ENCODE peak calls at places on chromosomes 13 and 19, in four cellular contexts. I is WTC11, M is HepG2, V is GM12878. B is an unnamed sample.

GRCh38 chr19:590396-590745 is 690 bp downstream of the HCN2 start:
- DNase-seq in I (no peak), M (no peak), V (no peak), B (no peak)

GRCh38 chr13:26425439-26426358 is 131.8 kb upstream of the WASF3 start:
- DNase-seq in I (no peak), M (peak), V (no peak), B (no peak)

GRCh38 chr13:51879133-51879532 is 17.4 kb downstream of the CCDC70 start:
- DNase-seq in V (no peak), M (no peak), I (no peak), B (no peak)

GRCh38 chr13:40389081-40389641 is 277.3 kb downstream of the FOXO1 start:
- DNase-seq in M (no peak), V (peak), I (no peak), B (no peak)

GRCh38 chr19:48390188-48391099 is 907 bp downstream of the KDELR1 start:
- DNase-seq in I (peak), M (peak), V (no peak), B (peak)

GRCh38 chr19:34365463-34366401 is 736 bp downstream of the GPI start:
- DNase-seq in M (no peak), I (peak), V (no peak), B (peak)

GRCh38 chr13:50085063-50085462 is 69.8 kb downstream of the KCNRG start:
- DNase-seq in V (no peak), I (no peak), M (peak), B (peak)

GRCh38 chr13:113669871-113670341 is 2.9 kb downstream of the GRK1 start:
- DNase-seq in V (no peak), M (no peak), I (peak), B (no peak)

GRCh38 chr13:113976711-113977684 is 3.1 kb upstream of the C13orf46 start:
- DNase-seq in I (peak), M (no peak), V (no peak), B (no peak)

GRCh38 chr19:44738603-44739585 is 9.6 kb upstream of the BCL3 start:
- DNase-seq in I (no peak), V (no peak), M (peak), B (peak)

GRCh38 chr19:45643024-45643926 is 4.1 kb upstream of the EML2 start:
- DNase-seq in V (peak), I (peak), M (peak), B (peak)

GRCh38 chr19:14835011-14835410 is at the start of the genes OR7A5 and OR7C1:
- DNase-seq in V (no peak), I (no peak), M (no peak), B (no peak)

GRCh38 chr13:109297628-109298027 is 488.8 kb downstream of the IRS2 start:
- DNase-seq in V (no peak), M (no peak), I (no peak), B (no peak)

GRCh38 chr19:11807099-11807380 is 7.0 kb upstream of the ZNF440 start:
- DNase-seq in I (no peak), M (no peak), V (no peak), B (no peak)

GRCh38 chr19:4493104-4493928 is 21.2 kb downstream of the HDGFL2 start:
- DNase-seq in I (no peak), M (no peak), V (no peak), B (no peak)

GRCh38 chr19:47540748-47541147 is 25.9 kb upstream of the NAPA start:
- DNase-seq in M (peak), I (peak), V (no peak), B (peak)

GRCh38 chr13:107808388-107808787 is 406.9 kb downstream of the LIG4 start:
- DNase-seq in V (no peak), I (no peak), M (no peak), B (no peak)

GRCh38 chr13:84500016-84500415 is 617.7 kb upstream of the SLITRK1 start:
- DNase-seq in I (no peak), V (no peak), M (no peak), B (no peak)

GRCh38 chr13:106756446-106756845 is 188.5 kb upstream of the ARGLU1 start:
- DNase-seq in M (no peak), V (no peak), I (no peak), B (no peak)

GRCh38 chr19:38736036-38736412 is 8.2 kb downstream of the CAPN12 start:
- DNase-seq in I (peak), M (no peak), V (no peak), B (peak)

GRCh38 chr19:47430041-47430802 is 10.9 kb upstream of the MEIS3 start:
- DNase-seq in I (peak), V (no peak), M (no peak), B (no peak)

GRCh38 chr13:50277127-50277526 is 261.9 kb downstream of the KCNRG start:
- DNase-seq in I (no peak), V (no peak), M (no peak), B (peak)

GRCh38 chr13:32267836-32268439 is 47.2 kb downstream of the ZAR1L start:
- DNase-seq in V (no peak), I (peak), M (no peak), B (peak)

GRCh38 chr19:46515879-46516350 is 20.2 kb upstream of the PNMA8B start:
- DNase-seq in I (no peak), V (no peak), M (peak), B (peak)

GRCh38 chr13:103349664-103350063 is 283.4 kb upstream of the SLC10A2 start:
- DNase-seq in M (no peak), I (no peak), V (no peak), B (no peak)

GRCh38 chr13:98315466-98315865 is 138.4 kb upstream of the RNF113B start:
- DNase-seq in V (no peak), M (no peak), I (no peak), B (no peak)

DNA sequence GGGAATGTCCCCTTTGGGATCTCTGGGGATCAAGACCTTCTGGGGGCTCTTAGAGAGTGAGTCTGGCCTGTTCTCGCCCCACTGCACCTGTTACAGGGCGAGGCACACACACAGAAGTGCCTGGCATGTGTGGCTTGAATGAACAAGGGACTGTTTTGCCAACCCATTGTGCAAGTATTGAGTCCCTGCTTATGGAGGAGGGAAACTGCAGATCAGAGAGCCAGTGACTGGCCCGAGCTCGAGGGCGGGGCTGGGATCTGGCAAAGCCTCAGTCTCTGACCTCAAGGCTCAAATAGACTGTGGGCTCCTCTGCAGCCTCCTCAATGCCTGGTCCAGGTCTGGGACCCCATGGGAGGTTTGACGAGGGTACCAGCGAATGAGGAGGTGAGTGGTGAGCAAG is 5.5 kb downstream of the RAVER1 start:
- DNase-seq in M (no peak), I (no peak), V (no peak), B (no peak)
- TF ChIP-seq TCF7 in M (no peak), I (no peak), V (no peak), B (no peak)

GRCh38 chr19:19468424-19469050 is 46.8 kb downstream of the TSSK6 start:
- DNase-seq in M (no peak), I (no peak), V (no peak), B (no peak)
- TF ChIP-seq MAX in M (no peak), I (no peak), V (no peak), B (no peak)

GRCh38 chr19:10416083-10416379 is 4.3 kb upstream of the PDE4A start:
- DNase-seq in V (no peak), M (no peak), I (no peak), B (no peak)

GRCh38 chr19:10416380-10417257 is 3.7 kb upstream of the PDE4A start:
- DNase-seq in V (peak), M (peak), I (peak), B (peak)

GRCh38 chr19:10418281-10419199 is 1.8 kb upstream of the PDE4A start:
- DNase-seq in I (peak), V (no peak), M (no peak), B (peak)

GRCh38 chr19:10419200-10419645 is 1.1 kb upstream of the PDE4A start:
- DNase-seq in I (no peak), M (no peak), V (no peak), B (peak)

GRCh38 chr19:10417598-10418280 is 2.6 kb upstream of the PDE4A start:
- DNase-seq in I (peak), M (no peak), V (no peak), B (peak)
- TF ChIP-seq TCF7 in I (no peak), M (no peak), V (no peak), B (peak)

GRCh38 chr13:34064456-34065205 is 246.7 kb downstream of the RFC3 start:
- DNase-seq in I (no peak), V (no peak), M (no peak), B (no peak)
- TF ChIP-seq MAX in I (no peak), V (no peak), M (no peak), B (no peak)

DNA sequence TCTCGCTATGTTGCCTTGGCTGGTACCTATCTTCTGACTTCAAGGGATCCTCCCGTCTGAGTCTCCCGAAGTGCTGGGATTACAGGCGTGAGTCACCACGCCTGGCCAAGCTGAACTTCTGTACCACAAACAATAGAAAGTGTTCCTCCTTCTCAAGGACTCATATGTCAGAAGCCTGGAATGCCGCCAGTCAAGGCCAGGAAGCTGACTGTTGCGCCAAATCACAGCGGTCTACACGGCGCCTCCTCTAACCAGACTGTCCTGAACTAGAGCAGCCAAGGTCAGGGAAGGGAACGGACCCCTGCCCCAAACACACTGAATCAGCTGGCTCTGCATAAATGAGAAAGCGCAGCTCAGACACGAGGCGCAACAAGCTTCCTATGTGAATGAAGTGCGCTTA is 14.6 kb downstream of the RAB20 start:
- DNase-seq in M (peak), V (no peak), I (no peak), B (no peak)
- TF ChIP-seq TCF7 in M (no peak), V (no peak), I (no peak), B (no peak)

DNA sequence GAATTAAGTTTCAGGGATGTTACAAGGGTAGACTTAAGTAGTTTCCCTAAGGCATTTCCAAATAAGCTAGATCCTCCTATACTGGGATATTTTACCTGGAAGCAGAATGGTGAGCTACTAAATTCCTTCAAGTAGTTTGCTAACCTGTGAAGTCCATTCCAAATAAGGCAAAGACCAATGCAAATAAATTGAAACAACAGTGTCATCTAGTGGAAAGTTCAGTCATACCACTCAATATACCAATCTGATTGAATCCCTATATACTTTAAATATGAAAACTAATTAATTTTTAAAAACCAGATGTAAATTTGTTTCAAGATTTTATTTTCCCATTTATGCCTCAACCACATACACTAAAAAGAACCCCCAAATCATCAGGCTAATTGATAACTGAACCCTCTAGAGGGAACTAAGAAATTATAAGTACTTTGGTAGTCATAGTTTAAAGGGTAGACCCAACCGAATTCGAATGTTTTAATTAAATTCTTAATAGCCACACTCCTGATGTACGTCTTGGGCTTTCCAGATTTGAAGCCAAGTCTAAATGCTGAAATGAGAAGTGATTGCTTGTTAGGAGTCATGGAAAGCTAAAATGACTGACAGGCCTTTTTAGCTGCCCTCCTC is 223.7 kb downstream of the TBC1D4 start:
- DNase-seq in M (peak), I (no peak), V (no peak), B (peak)
- TF ChIP-seq MAX in M (no peak), I (no peak), V (no peak), B (no peak)

GRCh38 chr13:24116103-24116502 is 44.4 kb upstream of the SPATA13 start:
- DNase-seq in V (no peak), I (no peak), M (no peak), B (no peak)

GRCh38 chr13:24118576-24118975 is 41.9 kb upstream of the SPATA13 start:
- DNase-seq in V (no peak), I (no peak), M (no peak), B (no peak)

GRCh38 chr13:24115671-24116070 is 44.8 kb upstream of the SPATA13 start:
- DNase-seq in V (no peak), M (no peak), I (no peak), B (no peak)

GRCh38 chr13:24123761-24124160 is 36.8 kb upstream of the SPATA13 start:
- DNase-seq in I (no peak), V (no peak), M (no peak), B (no peak)

DNA sequence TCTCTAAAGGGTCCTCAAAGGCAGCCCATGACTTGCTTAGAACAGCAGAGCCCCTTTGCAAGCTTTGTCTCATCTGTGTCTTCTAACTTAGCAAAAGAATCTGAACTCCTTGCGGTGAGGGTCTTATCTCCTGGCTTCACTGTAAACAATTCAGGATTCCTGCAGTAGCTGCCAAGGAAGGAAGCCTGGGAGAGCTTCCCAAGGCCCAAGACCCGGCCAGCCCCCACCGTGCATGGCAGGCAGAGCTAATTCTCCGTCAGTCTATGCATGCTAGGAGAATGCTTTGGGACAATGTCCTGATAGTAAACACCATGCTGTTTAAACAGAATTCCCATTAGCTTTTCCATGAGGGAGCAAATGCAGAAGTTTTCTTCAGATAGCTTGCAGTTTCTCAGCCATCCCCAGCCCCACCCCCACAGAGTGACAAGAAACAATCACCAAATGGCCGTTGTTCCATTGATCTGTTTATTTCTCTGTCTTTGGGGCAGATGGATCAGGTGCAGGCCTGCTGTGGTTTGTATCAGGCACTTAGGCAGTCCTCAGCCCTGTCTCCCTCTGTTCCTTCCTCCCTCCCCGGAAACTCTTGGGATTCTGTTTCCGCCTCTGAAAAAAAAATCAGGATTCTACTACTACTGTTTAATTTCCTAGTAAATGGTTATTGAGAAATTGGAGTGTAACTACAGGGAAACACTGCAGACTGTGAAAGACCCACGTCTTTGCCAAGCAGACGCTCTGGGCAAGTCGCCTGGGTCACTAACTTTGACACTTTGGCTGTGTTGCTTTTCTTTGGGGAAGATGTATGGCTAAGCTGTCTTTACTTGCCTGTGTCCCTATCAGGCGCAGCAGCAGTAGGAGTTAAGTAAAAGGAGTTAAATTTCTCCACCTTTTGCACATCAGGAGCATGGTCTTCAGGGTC is 40.7 kb upstream of the SPATA13 start:
- DNase-seq in V (no peak), M (no peak), I (no peak), B (no peak)
- TF ChIP-seq TCF7 in V (no peak), M (no peak), I (no peak), B (no peak)

GRCh38 chr13:22114630-22115311 is 443.9 kb downstream of the FGF9 start:
- DNase-seq in I (no peak), V (peak), M (no peak), B (no peak)
- TF ChIP-seq MAX in I (no peak), V (no peak), M (no peak), B (no peak)